ENCODE peak calls at places on chromosomes 11 and 22, in eight cellular contexts. O, E, N, V, J, B, G and W are unnamed samples.

GRCh38 chr11:131668867-131669780 is 298.7 kb downstream of the NTM start:
- DNase-seq in O (no peak), E (peak), N (peak), V (no peak), J (no peak), B (no peak), G (peak), W (no peak)

GRCh38 chr22:22753526-22754267 is 109.3 kb downstream of the GGTLC2 start:
- DNase-seq in O (no peak), E (peak), N (peak), V (peak), J (peak), B (no peak), G (peak), W (peak)

GRCh38 chr11:1225386-1226225 is 2.7 kb downstream of the MUC5B start:
- DNase-seq in O (no peak), E (no peak), N (no peak), V (no peak), J (no peak), B (no peak), G (no peak), W (no peak)

GRCh38 chr11:113876074-113876797 is 864 bp upstream of the USP28 start:
- DNase-seq in O (no peak), E (no peak), N (no peak), V (no peak), J (no peak), B (no peak), G (no peak), W (no peak)

GRCh38 chr11:15672822-15673221 is 558.1 kb downstream of the INSC start:
- DNase-seq in O (no peak), E (no peak), N (no peak), V (no peak), J (no peak), B (no peak), G (no peak), W (no peak)

GRCh38 chr22:41916745-41917358 is 2.0 kb upstream of the SHISA8 start:
- DNase-seq in O (no peak), E (no peak), N (no peak), V (no peak), J (no peak), B (no peak), G (no peak), W (no peak)

GRCh38 chr11:102810943-102811528 is 13.1 kb upstream of the MMP1 start:
- DNase-seq in O (no peak), E (peak), N (no peak), V (no peak), J (no peak), B (no peak), G (peak), W (peak)

GRCh38 chr11:61577383-61578118 is 3.3 kb downstream of the SYT7 start:
- DNase-seq in O (no peak), E (peak), N (no peak), V (no peak), J (no peak), B (no peak), G (no peak), W (peak)

GRCh38 chr22:30286813-30287625 is 2.3 kb downstream of the CASTOR1 start:
- DNase-seq in O (no peak), E (peak), N (peak), V (peak), J (peak), B (no peak), G (peak), W (peak)

GRCh38 chr11:61917357-61918109 is at the start of gene RAB3IL1:
- DNase-seq in O (no peak), E (peak), N (no peak), V (no peak), J (no peak), B (no peak), G (peak), W (peak)

GRCh38 chr22:39559456-39560105 is 11.0 kb upstream of the CACNA1I start:
- DNase-seq in O (no peak), E (no peak), N (no peak), V (no peak), J (no peak), B (no peak), G (no peak), W (no peak)

GRCh38 chr11:87012089-87012488 is 25.6 kb upstream of the TMEM135 start:
- DNase-seq in O (no peak), E (no peak), N (no peak), V (no peak), J (no peak), B (no peak), G (no peak), W (no peak)

GRCh38 chr11:69515271-69516245 is 34.1 kb downstream of the LINC01488 start:
- DNase-seq in O (no peak), E (no peak), N (no peak), V (no peak), J (no peak), B (no peak), G (no peak), W (no peak)

GRCh38 chr22:37242395-37242918 is 1.6 kb downstream of the RAC2 start:
- DNase-seq in O (no peak), E (no peak), N (peak), V (peak), J (peak), B (no peak), G (no peak), W (peak)

GRCh38 chr22:26887456-26887855 is 230.1 kb downstream of the MIAT start:
- DNase-seq in O (no peak), E (no peak), N (no peak), V (no peak), J (no peak), B (peak), G (peak), W (peak)

GRCh38 chr11:16086229-16086628 is 270.1 kb downstream of the SOX6 start:
- DNase-seq in O (no peak), E (peak), N (no peak), V (no peak), J (no peak), B (no peak), G (no peak), W (no peak)

GRCh38 chr11:10490398-10491232 is 35.6 kb downstream of the AMPD3 start:
- DNase-seq in O (no peak), E (no peak), N (no peak), V (no peak), J (no peak), B (peak), G (peak), W (peak)

GRCh38 chr11:12077535-12078280 is 32.7 kb upstream of the MICAL2 start:
- DNase-seq in O (no peak), E (no peak), N (no peak), V (no peak), J (no peak), B (no peak), G (peak), W (no peak)

GRCh38 chr11:70297341-70297740 is 26.9 kb downstream of the PPFIA1 start:
- DNase-seq in O (no peak), E (no peak), N (no peak), V (no peak), J (no peak), B (no peak), G (no peak), W (no peak)

GRCh38 chr11:14500181-14500651 is 605 bp upstream of the COPB1 start:
- DNase-seq in O (no peak), E (no peak), N (peak), V (peak), J (peak), B (no peak), G (peak), W (peak)

GRCh38 chr11:112605093-112605666 is 344.5 kb upstream of the PLET1 start:
- DNase-seq in O (no peak), E (no peak), N (no peak), V (no peak), J (no peak), B (no peak), G (no peak), W (no peak)

GRCh38 chr22:42152661-42153270 is 22.2 kb upstream of the CYP2D6 start:
- DNase-seq in O (no peak), E (no peak), N (no peak), V (no peak), J (no peak), B (no peak), G (no peak), W (no peak)

GRCh38 chr22:37953062-37953436 is 352 bp downstream of the C22orf23 start:
- DNase-seq in O (no peak), E (no peak), N (no peak), V (no peak), J (no peak), B (no peak), G (no peak), W (no peak)

GRCh38 chr11:116454020-116454645 is 318.7 kb downstream of the BUD13 start:
- DNase-seq in O (no peak), E (peak), N (no peak), V (no peak), J (no peak), B (no peak), G (peak), W (peak)

GRCh38 chr11:90219438-90219837 is 3.4 kb downstream of the CHORDC1 start:
- DNase-seq in O (no peak), E (no peak), N (no peak), V (no peak), J (no peak), B (no peak), G (no peak), W (no peak)

GRCh38 chr11:24651873-24652272 is 155.0 kb downstream of the LUZP2 start:
- DNase-seq in O (no peak), E (no peak), N (no peak), V (no peak), J (no peak), B (no peak), G (no peak), W (no peak)

GRCh38 chr22:26777402-26777801 is 120.0 kb downstream of the MIAT start:
- DNase-seq in O (no peak), E (no peak), N (no peak), V (no peak), J (no peak), B (peak), G (no peak), W (peak)

GRCh38 chr11:16195659-16196058 is 160.7 kb downstream of the SOX6 start:
- DNase-seq in O (no peak), E (no peak), N (no peak), V (no peak), J (no peak), B (peak), G (peak), W (no peak)

GRCh38 chr11:3905080-3905953 is 49.9 kb downstream of the STIM1 start:
- DNase-seq in O (no peak), E (no peak), N (peak), V (peak), J (peak), B (peak), G (peak), W (peak)

GRCh38 chr11:71420455-71421241 is 27.5 kb downstream of the DHCR7 start:
- DNase-seq in O (no peak), E (peak), N (no peak), V (no peak), J (no peak), B (peak), G (peak), W (peak)

GRCh38 chr22:22421392-22421791 is 87.2 kb downstream of the ZNF280B start:
- DNase-seq in O (no peak), E (no peak), N (no peak), V (no peak), J (no peak), B (no peak), G (no peak), W (no peak)

GRCh38 chr11:15893080-15893492 is 463.3 kb downstream of the SOX6 start:
- DNase-seq in O (no peak), E (no peak), N (no peak), V (no peak), J (no peak), B (peak), G (peak), W (peak)

GRCh38 chr22:42855211-42855610 is 1.9 kb downstream of the ARFGAP3 start:
- DNase-seq in O (no peak), E (no peak), N (no peak), V (no peak), J (no peak), B (no peak), G (no peak), W (no peak)

GRCh38 chr11:7690648-7691047 is 15.6 kb downstream of the OVCH2 start:
- DNase-seq in O (no peak), E (no peak), N (no peak), V (no peak), J (no peak), B (no peak), G (peak), W (no peak)

GRCh38 chr11:94776351-94777321 is 8.5 kb downstream of the AMOTL1 start:
- DNase-seq in O (no peak), E (no peak), N (no peak), V (no peak), J (no peak), B (peak), G (peak), W (peak)

GRCh38 chr11:702731-703461 is 3.1 kb upstream of the EPS8L2 start:
- DNase-seq in O (no peak), E (no peak), N (no peak), V (no peak), J (no peak), B (no peak), G (no peak), W (peak)

GRCh38 chr11:120893431-120894206 is 130.3 kb upstream of the TBCEL start:
- DNase-seq in O (no peak), E (no peak), N (no peak), V (no peak), J (no peak), B (no peak), G (no peak), W (no peak)

GRCh38 chr11:77589521-77590193 is at the start of gene AQP11:
- DNase-seq in O (peak), E (peak), N (peak), V (peak), J (peak), B (peak), G (peak), W (peak)

GRCh38 chr22:22884888-22885840 is 2.5 kb upstream of the IGLL5 start:
- DNase-seq in O (no peak), E (no peak), N (no peak), V (no peak), J (no peak), B (no peak), G (no peak), W (no peak)

GRCh38 chr11:77312107-77312506 is 10.6 kb upstream of the GDPD4 start:
- DNase-seq in O (no peak), E (no peak), N (no peak), V (no peak), J (no peak), B (no peak), G (no peak), W (no peak)